ENCODE peak calls at places on chromosome 20, in five cellular contexts. Q, H, W, T and A are unnamed samples.
A peak's percentile ranks its signal among the peaks of the same experiment; 100 is the strongest.

GRCh38 chr20:48706116-48706656 is 121.6 kb downstream of the PREX1 start:
- DNase-seq in Q (no peak), H (no peak), W (no peak), T (no peak), A (no peak)

GRCh38 chr20:3741846-3742458 is 9.5 kb downstream of the HSPA12B start:
- DNase-seq in Q (no peak), H (no peak), W (no peak), T (no peak), A (no peak)

GRCh38 chr20:43448748-43449535 is 8.8 kb upstream of the SRSF6 start:
- DNase-seq in Q (no peak), H (no peak), W (no peak), T (peak; percentile 43), A (no peak)

GRCh38 chr20:47774081-47774777 is 11.1 kb downstream of the SULF2 start:
- DNase-seq in Q (no peak), H (no peak), W (no peak), T (no peak), A (no peak)

GRCh38 chr20:32079655-32080109 is 27.6 kb downstream of the HCK start:
- DNase-seq in Q (no peak), H (no peak), W (no peak), T (no peak), A (no peak)

GRCh38 chr20:15643713-15644112 is 929.5 kb downstream of the KIF16B start:
- DNase-seq in Q (no peak), H (no peak), W (no peak), T (no peak), A (no peak)

GRCh38 chr20:58545565-58546195 is 30.5 kb upstream of the APCDD1L start:
- DNase-seq in Q (no peak), H (no peak), W (no peak), T (no peak), A (no peak)

GRCh38 chr20:51696304-51697118 is 71.7 kb downstream of the ATP9A start:
- DNase-seq in Q (no peak), H (no peak), W (no peak), T (no peak), A (no peak)

GRCh38 chr20:19811231-19811630 is 53.2 kb downstream of the RIN2 start:
- DNase-seq in Q (no peak), H (no peak), W (no peak), T (no peak), A (no peak)

GRCh38 chr20:49948178-49948577 is 12.0 kb downstream of the RNF114 start:
- DNase-seq in Q (no peak), H (no peak), W (no peak), T (no peak), A (no peak)